ENCODE peak calls at places on chromosomes 4 and X, in four cellular contexts. N is HepG2, G is K562, R is GM12878. X is an unnamed sample.
A peak's percentile ranks its signal among the peaks of the same experiment; 100 is the strongest.

GRCh38 chr4:102246416-102246815 is 98.9 kb downstream of the SLC39A8 start:
- DNase-seq in G (no peak), R (no peak), N (no peak), X (no peak)

GRCh38 chrX:84907324-84907946 is 96.2 kb upstream of the APOOL start:
- DNase-seq in G (peak; percentile 3), R (no peak), N (no peak), X (no peak)

GRCh38 chrX:100649550-100650356 is 5.8 kb downstream of the SRPX2 start:
- DNase-seq in N (peak; percentile 90), R (no peak), G (no peak), X (no peak)

GRCh38 chr4:88967883-88968316 is 89.1 kb downstream of the FAM13A start:
- DNase-seq in G (no peak), N (no peak), R (no peak), X (no peak)

GRCh38 chrX:24190500-24191156 is 41.1 kb downstream of the ZFX start:
- DNase-seq in R (no peak), N (peak; percentile 87), G (no peak), X (no peak)

GRCh38 chrX:72169008-72169728 is 12.4 kb upstream of the PIN4 start:
- DNase-seq in G (peak; percentile 16), R (no peak), N (no peak), X (no peak)

GRCh38 chr4:152220201-152220666 is 315.7 kb downstream of the FBXW7 start:
- DNase-seq in G (no peak), N (no peak), R (no peak), X (no peak)

GRCh38 chrX:153765138-153766079 is 1.4 kb downstream of the PLXNB3 start:
- DNase-seq in G (peak; percentile 92), R (no peak), N (peak; percentile 33), X (no peak)

GRCh38 chrX:39759526-39760224 is 338.1 kb downstream of the BCOR start:
- DNase-seq in G (no peak), R (no peak), N (no peak), X (no peak)

GRCh38 chrX:9708086-9708485 is 57.6 kb downstream of the GPR143 start:
- DNase-seq in G (no peak), N (no peak), R (no peak), X (no peak)

GRCh38 chr4:121041307-121042090 is 30.8 kb downstream of the NDNF start:
- DNase-seq in G (no peak), R (peak; percentile 20), N (no peak), X (no peak)

GRCh38 chr4:114442846-114443245 is 155.8 kb upstream of the UGT8 start:
- DNase-seq in R (no peak), G (no peak), N (no peak), X (no peak)

GRCh38 chr4:166432125-166432524 is 559.1 kb downstream of the TLL1 start:
- DNase-seq in G (no peak), R (no peak), N (no peak), X (no peak)

GRCh38 chrX:150087612-150088011 is 149.3 kb upstream of the EOLA2 start:
- DNase-seq in N (no peak), R (no peak), G (no peak), X (no peak)

GRCh38 chr4:168451744-168452394 is 28.4 kb downstream of the DDX60L start:
- DNase-seq in G (peak; percentile 59), R (no peak), N (no peak), X (no peak)

GRCh38 chr4:41857225-41857624 is 78.0 kb upstream of the TMEM33 start:
- DNase-seq in N (no peak), G (no peak), R (no peak), X (no peak)

GRCh38 chr4:98232202-98232601 is 29.0 kb upstream of the RAP1GDS1 start:
- DNase-seq in G (peak; percentile 11), N (no peak), R (no peak), X (no peak)

GRCh38 chrX:136307471-136307870 is 6.7 kb downstream of the ADGRG4 start:
- DNase-seq in N (no peak), R (no peak), G (no peak), X (no peak)

GRCh38 chrX:2609431-2610238 is 81.5 kb upstream of the CD99 start:
- DNase-seq in N (no peak), R (no peak), G (peak; percentile 16), X (no peak)

GRCh38 chr4:101169044-101170014 is 178.0 kb downstream of the PPP3CA start:
- DNase-seq in N (peak; percentile 83), R (peak; percentile 47), G (peak; percentile 38), X (peak; percentile 65)

GRCh38 chr4:138190452-138190858 is 51.7 kb downstream of the SLC7A11 start:
- DNase-seq in R (peak; percentile 66), N (no peak), G (no peak), X (no peak)

GRCh38 chrX:362351-362750 is 24.4 kb downstream of the PPP2R3B start:
- DNase-seq in N (no peak), R (no peak), G (no peak), X (no peak)

GRCh38 chr4:66169341-66169740 is 499.1 kb upstream of the EPHA5 start:
- DNase-seq in R (no peak), G (peak; percentile 3), N (peak; percentile 11), X (peak; percentile 6)

GRCh38 chr4:29970626-29971025 is 749.5 kb upstream of the PCDH7 start:
- DNase-seq in R (no peak), G (no peak), N (no peak), X (peak; percentile 9)

GRCh38 chrX:17456526-17456925 is 81.5 kb downstream of the NHS start:
- DNase-seq in G (no peak), R (no peak), N (no peak), X (no peak)

GRCh38 chr4:48189731-48190130 is 55.7 kb upstream of the TXK start:
- DNase-seq in R (no peak), N (no peak), G (no peak), X (no peak)

GRCh38 chr4:39480251-39480650 is 21.4 kb downstream of the LIAS start:
- DNase-seq in R (no peak), N (no peak), G (no peak), X (no peak)

DNA sequence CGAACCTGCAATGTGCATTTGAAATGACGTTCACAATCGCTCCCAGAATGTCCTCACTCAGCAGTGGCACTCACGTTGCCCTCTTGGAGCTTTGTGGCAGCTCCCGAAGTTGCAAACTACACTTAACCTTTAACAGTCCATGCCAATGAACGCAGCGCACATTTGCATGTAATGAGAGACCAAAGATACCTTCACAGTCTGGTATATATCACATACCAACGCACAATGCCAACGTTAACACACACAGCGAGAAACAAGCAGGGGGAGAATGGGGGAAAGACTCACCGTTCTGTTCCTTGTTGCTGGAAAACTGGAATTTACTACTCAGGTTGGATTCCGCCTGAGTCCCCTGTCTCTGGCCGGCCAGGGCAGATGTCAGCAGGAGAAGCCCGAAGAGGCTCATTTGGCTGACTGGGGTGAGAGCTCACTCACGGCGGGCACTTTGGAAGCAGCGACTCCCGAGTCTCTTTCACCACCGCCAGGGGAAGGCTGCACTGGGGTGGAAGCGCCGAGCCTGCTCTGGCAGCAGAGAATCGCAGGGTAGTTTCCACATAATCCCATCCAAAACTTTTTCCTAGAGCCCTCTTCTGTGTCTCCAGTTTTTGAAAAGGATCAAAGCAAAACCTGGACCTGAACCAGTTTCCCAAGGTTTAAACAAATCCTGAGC is 965 bp downstream of the PDGFC start:
- DNase-seq in G (no peak), N (peak; percentile 61), R (no peak), X (peak; percentile 61)
- TF ChIP-seq TARDBP in G (no peak), N (no peak), R (no peak), X (no peak)

DNA sequence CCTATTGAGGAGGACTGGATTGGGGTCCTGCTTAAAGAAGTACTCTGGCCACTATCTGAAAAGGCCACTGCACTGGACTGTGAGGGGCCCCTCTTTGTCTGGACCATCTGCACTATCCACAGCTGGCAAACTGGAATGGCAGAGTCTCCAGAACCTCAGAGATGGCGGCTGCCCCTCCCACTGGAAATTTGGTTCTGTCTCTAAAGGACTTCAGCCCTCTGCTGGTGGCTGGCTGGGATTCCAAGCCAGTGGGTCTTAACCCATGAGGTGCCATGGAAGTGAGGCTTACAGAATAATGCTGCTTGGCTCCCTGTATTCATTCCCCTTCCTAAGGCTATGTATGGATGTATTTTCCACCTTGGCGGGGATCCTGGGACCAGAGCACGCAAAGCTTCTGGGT is 41.6 kb upstream of the CYLC1 start:
- DNase-seq in G (no peak), N (no peak), R (no peak), X (peak; percentile 21)
- TF ChIP-seq FOXM1 in G (no peak), N (no peak), R (no peak), X (no peak)

GRCh38 chrX:120419465-120419864 is 49.6 kb downstream of the LAMP2 start:
- DNase-seq in N (no peak), G (no peak), R (no peak), X (no peak)
- TF ChIP-seq TARDBP in N (no peak), G (no peak), R (no peak), X (no peak)

GRCh38 chr4:77613267-77613666 is 7.6 kb downstream of the CXCL13 start:
- DNase-seq in G (no peak), N (no peak), R (no peak), X (no peak)

GRCh38 chr4:77618383-77619241 is 13.0 kb downstream of the CXCL13 start:
- DNase-seq in N (peak; percentile 40), G (peak; percentile 72), R (no peak), X (peak; percentile 80)

GRCh38 chr4:77615153-77615552 is 9.5 kb downstream of the CXCL13 start:
- DNase-seq in G (no peak), N (no peak), R (no peak), X (no peak)

GRCh38 chr4:77619408-77619807 is 13.8 kb downstream of the CXCL13 start:
- DNase-seq in G (no peak), R (no peak), N (no peak), X (no peak)

GRCh38 chr4:77617203-77617602 is 11.6 kb downstream of the CXCL13 start:
- DNase-seq in N (no peak), R (no peak), G (no peak), X (no peak)
- TF ChIP-seq FOXM1 in N (no peak), R (no peak), G (no peak), X (no peak)

DNA sequence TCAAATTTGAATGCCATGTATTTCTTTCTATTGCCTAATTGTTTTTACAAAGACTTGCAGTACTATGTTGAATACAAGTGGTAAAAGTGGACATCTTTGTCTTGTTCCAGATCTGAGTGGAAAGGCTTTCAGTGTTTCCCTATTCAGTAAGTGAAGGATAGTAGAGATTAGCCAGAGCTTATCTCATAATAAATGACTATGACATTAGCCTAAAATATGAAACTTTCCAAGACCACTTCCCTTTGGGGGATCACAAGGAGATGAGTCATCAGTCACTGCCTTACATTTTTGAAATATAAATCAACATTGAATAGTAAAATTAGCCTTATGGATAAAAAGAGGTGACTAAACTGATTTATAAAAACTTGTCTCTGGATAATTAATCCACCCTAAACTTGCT is 554.1 kb upstream of the MAGEB2 start:
- DNase-seq in R (no peak), N (no peak), G (no peak), X (no peak)
- TF ChIP-seq TARDBP in R (no peak), N (no peak), G (no peak), X (no peak)

GRCh38 chr4:20352172-20352431 is 100.4 kb downstream of the SLIT2 start:
- DNase-seq in R (no peak), N (no peak), G (no peak), X (no peak)

GRCh38 chr4:20351360-20352171 is 99.9 kb downstream of the SLIT2 start:
- DNase-seq in N (no peak), G (no peak), R (no peak), X (no peak)

GRCh38 chr4:20353646-20354045 is 101.9 kb downstream of the SLIT2 start:
- DNase-seq in N (no peak), G (no peak), R (no peak), X (no peak)

GRCh38 chr4:20356565-20356964 is 104.9 kb downstream of the SLIT2 start:
- DNase-seq in G (no peak), N (no peak), R (no peak), X (no peak)

GRCh38 chr4:20354120-20354519 is 102.4 kb downstream of the SLIT2 start:
- DNase-seq in R (no peak), G (no peak), N (no peak), X (peak; percentile 50)
- TF ChIP-seq FOXM1 in R (no peak), G (no peak), N (no peak), X (no peak)

GRCh38 chr4:164949448-164950118 is 27.9 kb downstream of the TRIM61 start:
- DNase-seq in N (no peak), R (no peak), G (no peak), X (peak; percentile 28)
- TF ChIP-seq TARDBP in N (no peak), R (no peak), G (no peak), X (no peak)